ENCODE peak calls at places on chromosomes 16 and 17, in five cellular contexts. E is cardiac muscle cell, J is epithelial cell of esophagus, U is glutamatergic neuron, W is upper lobe of left lung. N is an unnamed sample.

GRCh38 chr17:43871947-43872690 is 25.1 kb downstream of the CD300LG start:
- DNase-seq in E (no peak), J (peak), U (no peak), W (no peak), N (peak)

GRCh38 chr17:8176197-8176940 is at the start of gene TMEM107:
- DNase-seq in E (peak), J (peak), U (peak), W (peak), N (peak)

GRCh38 chr16:30464078-30464477 is 8.5 kb upstream of the ITGAL start:
- DNase-seq in E (no peak), J (no peak), U (no peak), W (no peak), N (no peak)

GRCh38 chr16:85136213-85136704 is 24.0 kb upstream of the CIBAR2 start:
- DNase-seq in E (peak), J (no peak), U (peak), W (no peak), N (no peak)

GRCh38 chr16:5228369-5228768 is 130.8 kb upstream of the EEF2KMT start:
- DNase-seq in E (no peak), J (no peak), U (no peak), W (no peak), N (no peak)

GRCh38 chr17:72176902-72177660 is 56.3 kb downstream of the SOX9 start:
- DNase-seq in E (no peak), J (no peak), U (no peak), W (no peak), N (no peak)

GRCh38 chr16:72474511-72475123 is 302.7 kb upstream of the PMFBP1 start:
- DNase-seq in E (peak), J (peak), U (no peak), W (no peak), N (peak)

GRCh38 chr16:1924095-1924494 is 5.9 kb upstream of the HS3ST6 start:
- DNase-seq in E (no peak), J (no peak), U (no peak), W (no peak), N (no peak)

GRCh38 chr17:12048843-12049473 is 28.3 kb downstream of the MAP2K4 start:
- DNase-seq in E (no peak), J (no peak), U (no peak), W (no peak), N (no peak)

N was measured in bronchial epithelial cell.